ENCODE peak calls at places on chromosomes 3 and 15, in ten cellular contexts. One of them, this sample, is unnamed.
A peak's percentile ranks its signal among the peaks of the same experiment; 100 is the strongest.

GRCh38 chr15:101613130-101614000 is 38.8 kb downstream of the TM2D3 start:
- DNase-seq in fibroblast of pulmonary artery: peak; percentile 54
- DNase-seq in OCI-LY7: no peak
- DNase-seq in uterus: peak; percentile 68
- DNase-seq in endothelial cell: no peak
- DNase-seq in tibial nerve: peak; percentile 22
- DNase-seq in foreskin fibroblast: no peak
- DNase-seq in PC-9: peak; percentile 49
- DNase-seq in HL-60: no peak
- DNase-seq in fibroblast of lung: peak; percentile 17
- DNase-seq in this sample: no peak

GRCh38 chr15:58628206-58629057 is 121.1 kb downstream of the ADAM10 start:
- DNase-seq in endothelial cell: no peak
- DNase-seq in fibroblast of lung: peak; percentile 10
- DNase-seq in uterus: no peak
- DNase-seq in HL-60: no peak
- DNase-seq in tibial nerve: no peak
- DNase-seq in OCI-LY7: peak; percentile 13
- DNase-seq in fibroblast of pulmonary artery: peak; percentile 9
- DNase-seq in PC-9: no peak
- DNase-seq in foreskin fibroblast: no peak
- DNase-seq in this sample: no peak

GRCh38 chr3:164608554-164609276 is 469.6 kb downstream of the SI start:
- DNase-seq in uterus: no peak
- DNase-seq in HL-60: no peak
- DNase-seq in OCI-LY7: no peak
- DNase-seq in PC-9: no peak
- DNase-seq in endothelial cell: no peak
- DNase-seq in tibial nerve: no peak
- DNase-seq in fibroblast of pulmonary artery: no peak
- DNase-seq in foreskin fibroblast: no peak
- DNase-seq in fibroblast of lung: no peak
- DNase-seq in this sample: no peak

GRCh38 chr3:53804697-53805462 is 41.3 kb downstream of the CHDH start:
- DNase-seq in uterus: peak; percentile 35
- DNase-seq in endothelial cell: no peak
- DNase-seq in fibroblast of lung: peak; percentile 78
- DNase-seq in OCI-LY7: peak; percentile 15
- DNase-seq in HL-60: no peak
- DNase-seq in foreskin fibroblast: peak; percentile 65
- DNase-seq in PC-9: no peak
- DNase-seq in tibial nerve: no peak
- DNase-seq in fibroblast of pulmonary artery: peak; percentile 55
- DNase-seq in this sample: peak; percentile 28

GRCh38 chr15:77840962-77841361 is 208.2 kb upstream of the LINGO1 start:
- DNase-seq in tibial nerve: no peak
- DNase-seq in endothelial cell: no peak
- DNase-seq in HL-60: no peak
- DNase-seq in fibroblast of pulmonary artery: peak; percentile 71
- DNase-seq in uterus: no peak
- DNase-seq in foreskin fibroblast: peak; percentile 23
- DNase-seq in OCI-LY7: no peak
- DNase-seq in PC-9: peak; percentile 32
- DNase-seq in fibroblast of lung: peak; percentile 96
- DNase-seq in this sample: no peak

GRCh38 chr3:48695113-48695753 is 9.5 kb upstream of the NCKIPSD start:
- DNase-seq in foreskin fibroblast: peak; percentile 56
- DNase-seq in PC-9: peak; percentile 59
- DNase-seq in fibroblast of lung: peak; percentile 77
- DNase-seq in HL-60: no peak
- DNase-seq in endothelial cell: no peak
- DNase-seq in tibial nerve: peak; percentile 81
- DNase-seq in OCI-LY7: no peak
- DNase-seq in fibroblast of pulmonary artery: peak; percentile 89
- DNase-seq in uterus: peak; percentile 81
- DNase-seq in this sample: no peak

GRCh38 chr3:25782636-25782937 is 656 bp downstream of the NGLY1 start:
- DNase-seq in tibial nerve: no peak
- DNase-seq in PC-9: no peak
- DNase-seq in uterus: no peak
- DNase-seq in HL-60: no peak
- DNase-seq in fibroblast of pulmonary artery: no peak
- DNase-seq in foreskin fibroblast: no peak
- DNase-seq in endothelial cell: no peak
- DNase-seq in fibroblast of lung: no peak
- DNase-seq in OCI-LY7: no peak
- DNase-seq in this sample: no peak

GRCh38 chr3:191065183-191065805 is 133.7 kb upstream of the OSTN start:
- DNase-seq in PC-9: no peak
- DNase-seq in HL-60: no peak
- DNase-seq in tibial nerve: no peak
- DNase-seq in fibroblast of pulmonary artery: peak; percentile 46
- DNase-seq in endothelial cell: no peak
- DNase-seq in fibroblast of lung: peak; percentile 76
- DNase-seq in foreskin fibroblast: no peak
- DNase-seq in OCI-LY7: no peak
- DNase-seq in uterus: no peak
- DNase-seq in this sample: no peak

GRCh38 chr3:107612581-107613182 is 89.9 kb downstream of the BBX start:
- DNase-seq in fibroblast of lung: no peak
- DNase-seq in endothelial cell: no peak
- DNase-seq in tibial nerve: no peak
- DNase-seq in HL-60: no peak
- DNase-seq in PC-9: no peak
- DNase-seq in uterus: no peak
- DNase-seq in OCI-LY7: no peak
- DNase-seq in fibroblast of pulmonary artery: no peak
- DNase-seq in foreskin fibroblast: no peak
- DNase-seq in this sample: no peak

GRCh38 chr3:35659808-35660207 is 20.5 kb downstream of the ARPP21 start:
- DNase-seq in OCI-LY7: peak; percentile 86
- DNase-seq in uterus: no peak
- DNase-seq in foreskin fibroblast: no peak
- DNase-seq in HL-60: peak; percentile 5
- DNase-seq in PC-9: no peak
- DNase-seq in fibroblast of pulmonary artery: no peak
- DNase-seq in endothelial cell: no peak
- DNase-seq in fibroblast of lung: no peak
- DNase-seq in tibial nerve: no peak
- DNase-seq in this sample: no peak

GRCh38 chr15:25525741-25526140 is 86.9 kb upstream of the UBE3A start:
- DNase-seq in tibial nerve: no peak
- DNase-seq in uterus: no peak
- DNase-seq in fibroblast of lung: no peak
- DNase-seq in OCI-LY7: no peak
- DNase-seq in fibroblast of pulmonary artery: no peak
- DNase-seq in foreskin fibroblast: no peak
- DNase-seq in PC-9: no peak
- DNase-seq in HL-60: no peak
- DNase-seq in endothelial cell: no peak
- DNase-seq in this sample: no peak

GRCh38 chr3:9512456-9513045 is 41.1 kb downstream of the LHFPL4 start:
- DNase-seq in OCI-LY7: no peak
- DNase-seq in fibroblast of pulmonary artery: no peak
- DNase-seq in uterus: no peak
- DNase-seq in fibroblast of lung: no peak
- DNase-seq in tibial nerve: no peak
- DNase-seq in PC-9: no peak
- DNase-seq in HL-60: no peak
- DNase-seq in foreskin fibroblast: no peak
- DNase-seq in endothelial cell: no peak
- DNase-seq in this sample: no peak

GRCh38 chr15:43526261-43526930 is 9.0 kb downstream of the MAP1A start:
- DNase-seq in uterus: no peak
- DNase-seq in fibroblast of lung: no peak
- DNase-seq in HL-60: no peak
- DNase-seq in endothelial cell: no peak
- DNase-seq in PC-9: no peak
- DNase-seq in OCI-LY7: no peak
- DNase-seq in tibial nerve: no peak
- DNase-seq in foreskin fibroblast: no peak
- DNase-seq in fibroblast of pulmonary artery: no peak
- DNase-seq in this sample: no peak

GRCh38 chr15:43527016-43527801 is 9.8 kb downstream of the MAP1A start:
- DNase-seq in OCI-LY7: no peak
- DNase-seq in fibroblast of lung: no peak
- DNase-seq in foreskin fibroblast: no peak
- DNase-seq in PC-9: no peak
- DNase-seq in endothelial cell: no peak
- DNase-seq in fibroblast of pulmonary artery: no peak
- DNase-seq in tibial nerve: no peak
- DNase-seq in HL-60: no peak
- DNase-seq in uterus: no peak
- DNase-seq in this sample: no peak

GRCh38 chr15:43524254-43524847 is 6.9 kb downstream of the MAP1A start:
- DNase-seq in endothelial cell: no peak
- DNase-seq in PC-9: no peak
- DNase-seq in foreskin fibroblast: no peak
- DNase-seq in tibial nerve: no peak
- DNase-seq in HL-60: no peak
- DNase-seq in uterus: no peak
- DNase-seq in fibroblast of lung: no peak
- DNase-seq in fibroblast of pulmonary artery: no peak
- DNase-seq in OCI-LY7: peak; percentile 75
- DNase-seq in this sample: no peak

GRCh38 chr15:43523646-43524045 is 6.2 kb downstream of the MAP1A start:
- DNase-seq in endothelial cell: no peak
- DNase-seq in PC-9: no peak
- DNase-seq in fibroblast of pulmonary artery: no peak
- DNase-seq in HL-60: no peak
- DNase-seq in uterus: no peak
- DNase-seq in fibroblast of lung: no peak
- DNase-seq in OCI-LY7: no peak
- DNase-seq in foreskin fibroblast: no peak
- DNase-seq in tibial nerve: no peak
- DNase-seq in this sample: no peak

GRCh38 chr15:43525131-43525530 is 7.7 kb downstream of the MAP1A start:
- DNase-seq in OCI-LY7: no peak
- DNase-seq in PC-9: no peak
- DNase-seq in fibroblast of pulmonary artery: no peak
- DNase-seq in fibroblast of lung: no peak
- DNase-seq in tibial nerve: no peak
- DNase-seq in HL-60: no peak
- DNase-seq in foreskin fibroblast: no peak
- DNase-seq in endothelial cell: no peak
- DNase-seq in uterus: no peak
- DNase-seq in this sample: no peak
- TF ChIP-seq CTCF in OCI-LY7: no peak
- TF ChIP-seq CTCF in PC-9: no peak
- TF ChIP-seq CTCF in fibroblast of pulmonary artery: no peak
- TF ChIP-seq CTCF in fibroblast of lung: no peak
- TF ChIP-seq CTCF in tibial nerve: no peak
- TF ChIP-seq CTCF in HL-60: no peak
- TF ChIP-seq CTCF in foreskin fibroblast: no peak
- TF ChIP-seq CTCF in endothelial cell: no peak
- TF ChIP-seq CTCF in uterus: no peak
- TF ChIP-seq CTCF in this sample: no peak

GRCh38 chr3:126704494-126705214 is 614 bp downstream of the CHCHD6 start:
- DNase-seq in PC-9: no peak
- DNase-seq in fibroblast of lung: peak; percentile 7
- DNase-seq in endothelial cell: no peak
- DNase-seq in tibial nerve: no peak
- DNase-seq in HL-60: no peak
- DNase-seq in uterus: no peak
- DNase-seq in fibroblast of pulmonary artery: no peak
- DNase-seq in foreskin fibroblast: no peak
- DNase-seq in OCI-LY7: no peak
- DNase-seq in this sample: no peak

GRCh38 chr3:126699011-126699410 is 5.0 kb upstream of the CHCHD6 start:
- DNase-seq in endothelial cell: no peak
- DNase-seq in uterus: no peak
- DNase-seq in OCI-LY7: no peak
- DNase-seq in HL-60: no peak
- DNase-seq in PC-9: no peak
- DNase-seq in fibroblast of pulmonary artery: no peak
- DNase-seq in fibroblast of lung: no peak
- DNase-seq in tibial nerve: no peak
- DNase-seq in foreskin fibroblast: no peak
- DNase-seq in this sample: no peak

GRCh38 chr3:126706631-126707030 is 2.6 kb downstream of the CHCHD6 start:
- DNase-seq in uterus: no peak
- DNase-seq in fibroblast of pulmonary artery: no peak
- DNase-seq in tibial nerve: no peak
- DNase-seq in fibroblast of lung: no peak
- DNase-seq in foreskin fibroblast: no peak
- DNase-seq in endothelial cell: no peak
- DNase-seq in OCI-LY7: no peak
- DNase-seq in PC-9: no peak
- DNase-seq in HL-60: no peak
- DNase-seq in this sample: peak; percentile 18

GRCh38 chr3:126703512-126704493 is at the start of gene CHCHD6:
- DNase-seq in OCI-LY7: peak; percentile 97
- DNase-seq in tibial nerve: peak; percentile 95
- DNase-seq in HL-60: peak; percentile 97
- DNase-seq in uterus: peak; percentile 94
- DNase-seq in fibroblast of pulmonary artery: peak; percentile 97
- DNase-seq in endothelial cell: peak; percentile 95
- DNase-seq in PC-9: peak; percentile 99
- DNase-seq in fibroblast of lung: peak; percentile 94
- DNase-seq in foreskin fibroblast: peak; percentile 94
- DNase-seq in this sample: peak; percentile 88
- TF ChIP-seq CTCF in OCI-LY7: peak; percentile 46
- TF ChIP-seq CTCF in tibial nerve: peak; percentile 53
- TF ChIP-seq CTCF in HL-60: no peak
- TF ChIP-seq CTCF in uterus: no peak
- TF ChIP-seq CTCF in fibroblast of pulmonary artery: no peak
- TF ChIP-seq CTCF in endothelial cell: no peak
- TF ChIP-seq CTCF in PC-9: peak; percentile 51
- TF ChIP-seq CTCF in fibroblast of lung: no peak
- TF ChIP-seq CTCF in foreskin fibroblast: no peak
- TF ChIP-seq CTCF in this sample: peak; percentile 0

GRCh38 chr15:66387176-66388056 is 704 bp downstream of the MAP2K1 start:
- DNase-seq in fibroblast of lung: peak; percentile 80
- DNase-seq in endothelial cell: peak; percentile 44
- DNase-seq in tibial nerve: peak; percentile 37
- DNase-seq in HL-60: peak; percentile 47
- DNase-seq in uterus: peak; percentile 65
- DNase-seq in PC-9: peak; percentile 42
- DNase-seq in foreskin fibroblast: peak; percentile 82
- DNase-seq in fibroblast of pulmonary artery: peak; percentile 64
- DNase-seq in OCI-LY7: peak; percentile 67
- DNase-seq in this sample: no peak
- TF ChIP-seq CTCF in fibroblast of lung: peak; percentile 38
- TF ChIP-seq CTCF in endothelial cell: peak; percentile 40
- TF ChIP-seq CTCF in tibial nerve: no peak
- TF ChIP-seq CTCF in HL-60: no peak
- TF ChIP-seq CTCF in uterus: no peak
- TF ChIP-seq CTCF in PC-9: no peak
- TF ChIP-seq CTCF in foreskin fibroblast: peak; percentile 27
- TF ChIP-seq CTCF in fibroblast of pulmonary artery: peak; percentile 50
- TF ChIP-seq CTCF in OCI-LY7: peak; percentile 78
- TF ChIP-seq CTCF in this sample: peak; percentile 46

GRCh38 chr15:45319472-45320214 is 58.7 kb downstream of the GATM start:
- DNase-seq in endothelial cell: no peak
- DNase-seq in uterus: no peak
- DNase-seq in tibial nerve: no peak
- DNase-seq in OCI-LY7: no peak
- DNase-seq in fibroblast of lung: no peak
- DNase-seq in fibroblast of pulmonary artery: no peak
- DNase-seq in HL-60: no peak
- DNase-seq in foreskin fibroblast: no peak
- DNase-seq in PC-9: no peak
- DNase-seq in this sample: no peak

GRCh38 chr15:45320581-45320980 is 57.8 kb downstream of the GATM start:
- DNase-seq in endothelial cell: no peak
- DNase-seq in tibial nerve: no peak
- DNase-seq in PC-9: peak; percentile 16
- DNase-seq in fibroblast of lung: no peak
- DNase-seq in HL-60: no peak
- DNase-seq in foreskin fibroblast: no peak
- DNase-seq in fibroblast of pulmonary artery: no peak
- DNase-seq in OCI-LY7: no peak
- DNase-seq in uterus: no peak
- DNase-seq in this sample: no peak

GRCh38 chr15:45314960-45315359 is 62.9 kb downstream of the SLC28A2 start:
- DNase-seq in uterus: no peak
- DNase-seq in endothelial cell: peak; percentile 5
- DNase-seq in fibroblast of lung: peak; percentile 5
- DNase-seq in PC-9: peak; percentile 27
- DNase-seq in tibial nerve: no peak
- DNase-seq in HL-60: no peak
- DNase-seq in foreskin fibroblast: no peak
- DNase-seq in fibroblast of pulmonary artery: peak; percentile 13
- DNase-seq in OCI-LY7: no peak
- DNase-seq in this sample: no peak
- TF ChIP-seq CTCF in uterus: no peak
- TF ChIP-seq CTCF in endothelial cell: no peak
- TF ChIP-seq CTCF in fibroblast of lung: no peak
- TF ChIP-seq CTCF in PC-9: peak; percentile 25
- TF ChIP-seq CTCF in tibial nerve: no peak
- TF ChIP-seq CTCF in HL-60: no peak
- TF ChIP-seq CTCF in foreskin fibroblast: peak; percentile 7
- TF ChIP-seq CTCF in fibroblast of pulmonary artery: no peak
- TF ChIP-seq CTCF in OCI-LY7: peak; percentile 37
- TF ChIP-seq CTCF in this sample: peak; percentile 3

This sample was measured in AG09319.